ENCODE peak calls at places on chromosomes 13 and 19, in four cellular contexts. One of them, this sample, is unnamed.

GRCh38 chr19:33905937-33906577 is 109.4 kb downstream of the KCTD15 start:
- DNase-seq in brain microvascular endothelial cell: peak
- DNase-seq in IMR-90: no peak
- DNase-seq in neural crest cell: peak
- DNase-seq in this sample: no peak

GRCh38 chr19:1057185-1057857 is 9.6 kb upstream of the ARHGAP45 start:
- DNase-seq in brain microvascular endothelial cell: peak
- DNase-seq in IMR-90: peak
- DNase-seq in neural crest cell: no peak
- DNase-seq in this sample: peak

GRCh38 chr19:34209726-34210125 is 37.4 kb downstream of the LSM14A start:
- DNase-seq in brain microvascular endothelial cell: no peak
- DNase-seq in IMR-90: no peak
- DNase-seq in neural crest cell: no peak
- DNase-seq in this sample: no peak

GRCh38 chr13:109496216-109496615 is 290.2 kb downstream of the IRS2 start:
- DNase-seq in brain microvascular endothelial cell: no peak
- DNase-seq in IMR-90: no peak
- DNase-seq in neural crest cell: no peak
- DNase-seq in this sample: no peak

GRCh38 chr19:40594657-40595077 is 6.5 kb upstream of the LTBP4 start:
- DNase-seq in brain microvascular endothelial cell: peak
- DNase-seq in IMR-90: peak
- DNase-seq in neural crest cell: no peak
- DNase-seq in this sample: no peak

GRCh38 chr19:1475751-1476437 is 3.1 kb downstream of the C19orf25 start:
- DNase-seq in brain microvascular endothelial cell: no peak
- DNase-seq in IMR-90: no peak
- DNase-seq in neural crest cell: no peak
- DNase-seq in this sample: peak

GRCh38 chr13:44300895-44301638 is 72.6 kb upstream of the SERP2 start:
- DNase-seq in brain microvascular endothelial cell: peak
- DNase-seq in IMR-90: peak
- DNase-seq in neural crest cell: no peak
- DNase-seq in this sample: no peak

GRCh38 chr19:43518051-43518450 is 8.9 kb downstream of the ETHE1 start:
- DNase-seq in brain microvascular endothelial cell: no peak
- DNase-seq in IMR-90: no peak
- DNase-seq in neural crest cell: no peak
- DNase-seq in this sample: no peak

GRCh38 chr13:78137404-78138142 is 218.9 kb upstream of the EDNRB start:
- DNase-seq in brain microvascular endothelial cell: peak
- DNase-seq in IMR-90: peak
- DNase-seq in neural crest cell: peak
- DNase-seq in this sample: peak

GRCh38 chr13:60583196-60583908 is 186.3 kb downstream of the TDRD3 start:
- DNase-seq in brain microvascular endothelial cell: peak
- DNase-seq in IMR-90: peak
- DNase-seq in neural crest cell: no peak
- DNase-seq in this sample: no peak
- TF ChIP-seq CTCF in brain microvascular endothelial cell: peak
- TF ChIP-seq CTCF in IMR-90: no peak
- TF ChIP-seq CTCF in neural crest cell: no peak
- TF ChIP-seq CTCF in this sample: no peak

GRCh38 chr19:42325896-42326771 is 699 bp downstream of the MEGF8 start:
- DNase-seq in brain microvascular endothelial cell: no peak
- DNase-seq in IMR-90: no peak
- DNase-seq in neural crest cell: peak
- DNase-seq in this sample: no peak
- TF ChIP-seq CTCF in brain microvascular endothelial cell: peak
- TF ChIP-seq CTCF in IMR-90: no peak
- TF ChIP-seq CTCF in neural crest cell: peak
- TF ChIP-seq CTCF in this sample: no peak

DNA sequence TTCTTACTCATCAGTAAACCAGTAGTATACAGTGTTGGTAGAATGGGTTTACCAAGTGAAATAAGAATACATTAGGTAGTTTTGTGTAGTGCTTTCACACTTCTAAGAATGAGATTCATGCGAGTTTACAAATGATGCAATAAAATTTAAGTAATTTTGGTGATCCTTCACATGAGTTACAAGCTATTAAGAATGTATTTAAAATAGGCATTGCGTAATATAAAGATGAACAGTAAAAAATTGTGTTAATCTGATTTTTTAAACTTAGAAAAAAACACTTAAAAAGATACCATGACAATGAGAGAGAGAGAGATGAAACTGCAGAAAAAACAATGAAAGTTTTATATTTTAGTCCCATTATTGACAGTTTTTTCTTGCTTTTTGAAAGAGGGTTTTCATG is 570.5 kb downstream of the SLITRK6 start:
- DNase-seq in brain microvascular endothelial cell: no peak
- DNase-seq in IMR-90: no peak
- DNase-seq in neural crest cell: no peak
- DNase-seq in this sample: no peak
- TF ChIP-seq CTCF in brain microvascular endothelial cell: no peak
- TF ChIP-seq CTCF in IMR-90: no peak
- TF ChIP-seq CTCF in neural crest cell: no peak
- TF ChIP-seq CTCF in this sample: no peak

GRCh38 chr13:106517151-106517847 is 18.2 kb downstream of the EFNB2 start:
- DNase-seq in brain microvascular endothelial cell: no peak
- DNase-seq in IMR-90: no peak
- DNase-seq in neural crest cell: no peak
- DNase-seq in this sample: no peak

GRCh38 chr13:106515635-106516254 is 19.7 kb downstream of the EFNB2 start:
- DNase-seq in brain microvascular endothelial cell: no peak
- DNase-seq in IMR-90: no peak
- DNase-seq in neural crest cell: no peak
- DNase-seq in this sample: no peak

GRCh38 chr13:106514928-106515634 is 20.4 kb downstream of the EFNB2 start:
- DNase-seq in brain microvascular endothelial cell: no peak
- DNase-seq in IMR-90: no peak
- DNase-seq in neural crest cell: no peak
- DNase-seq in this sample: no peak

GRCh38 chr13:106513608-106514007 is 21.9 kb downstream of the EFNB2 start:
- DNase-seq in brain microvascular endothelial cell: no peak
- DNase-seq in IMR-90: no peak
- DNase-seq in neural crest cell: no peak
- DNase-seq in this sample: no peak

GRCh38 chr13:106513025-106513424 is 22.4 kb downstream of the EFNB2 start:
- DNase-seq in brain microvascular endothelial cell: peak
- DNase-seq in IMR-90: peak
- DNase-seq in neural crest cell: no peak
- DNase-seq in this sample: no peak
- TF ChIP-seq CTCF in brain microvascular endothelial cell: no peak
- TF ChIP-seq CTCF in IMR-90: no peak
- TF ChIP-seq CTCF in neural crest cell: no peak
- TF ChIP-seq CTCF in this sample: no peak

DNA sequence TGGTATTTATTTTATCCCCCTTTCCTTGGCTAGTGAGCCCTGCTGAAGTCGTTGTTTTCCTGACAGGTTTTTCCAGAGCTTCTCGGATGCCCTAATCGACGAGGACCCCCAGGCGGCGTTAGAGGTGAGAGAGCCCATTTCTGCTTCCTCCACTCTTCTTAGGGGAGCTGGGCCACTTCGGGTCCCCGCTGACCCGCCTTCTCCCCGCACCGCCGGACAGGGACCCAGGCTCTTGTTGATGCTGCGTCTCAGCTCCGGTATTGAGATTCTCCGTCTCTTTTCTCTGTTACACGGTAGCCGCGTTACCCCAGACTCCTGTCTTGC is 306 bp downstream of the SUGT1 start:
- DNase-seq in brain microvascular endothelial cell: no peak
- DNase-seq in IMR-90: no peak
- DNase-seq in neural crest cell: no peak
- DNase-seq in this sample: no peak
- TF ChIP-seq CTCF in brain microvascular endothelial cell: no peak
- TF ChIP-seq CTCF in IMR-90: no peak
- TF ChIP-seq CTCF in neural crest cell: peak
- TF ChIP-seq CTCF in this sample: no peak

DNA sequence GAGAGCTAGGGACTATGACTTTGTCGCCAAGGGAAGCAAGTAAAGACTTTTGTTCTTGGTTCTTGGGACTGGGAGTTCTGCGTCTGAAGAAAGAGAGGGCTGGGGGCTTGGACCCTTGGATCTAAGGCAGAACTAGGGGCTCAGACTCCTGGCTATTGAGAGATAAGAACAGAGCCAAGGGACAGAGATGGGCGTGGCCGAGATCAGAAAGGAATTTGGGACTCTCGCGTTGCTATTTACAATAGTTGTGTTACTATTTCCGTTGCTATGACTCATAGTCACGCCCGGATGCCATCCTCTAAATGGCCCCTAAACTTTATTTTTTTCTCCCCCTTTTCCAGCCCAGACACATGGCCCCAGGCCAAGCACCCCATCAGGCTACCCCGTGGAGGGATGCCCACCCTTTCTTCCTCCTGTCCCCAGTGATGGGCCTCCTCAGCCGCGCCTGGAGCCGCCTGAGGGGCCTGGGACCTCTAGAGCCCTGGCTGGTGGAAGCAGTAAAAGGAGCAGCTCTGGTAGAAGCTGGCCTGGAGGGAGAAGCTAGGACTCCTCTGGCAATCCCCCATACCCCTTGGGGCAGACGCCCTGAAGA is 759 bp downstream of the PPP1R15A start:
- DNase-seq in brain microvascular endothelial cell: peak
- DNase-seq in IMR-90: peak
- DNase-seq in neural crest cell: peak
- DNase-seq in this sample: no peak
- TF ChIP-seq CTCF in brain microvascular endothelial cell: no peak
- TF ChIP-seq CTCF in IMR-90: no peak
- TF ChIP-seq CTCF in neural crest cell: no peak
- TF ChIP-seq CTCF in this sample: no peak